ENCODE peak calls at places on chromosomes 13 and 19, in four cellular contexts. R is NCI-H1105 treated with DMSO at 0.1 percent for 48 hours, V is T-helper 17 cell, C is HFF-Myc. P is an unnamed sample.

GRCh38 chr19:8631425-8631819 is 989 bp downstream of the NFILZ start:
- DNase-seq in C (no peak), V (no peak), R (no peak), P (no peak)

GRCh38 chr13:99336750-99337149 is 29.6 kb upstream of the GPR183 start:
- DNase-seq in C (no peak), R (no peak), V (no peak), P (no peak)

GRCh38 chr19:44925114-44925891 is 10.9 kb downstream of the APOC1 start:
- DNase-seq in V (no peak), R (no peak), C (no peak), P (peak; percentile 85)

GRCh38 chr19:42253245-42254082 is 1.5 kb downstream of the ERF start:
- DNase-seq in R (no peak), V (peak; percentile 63), C (no peak), P (peak; percentile 92)

GRCh38 chr19:51422053-51422448 is 4.6 kb upstream of the SIGLEC10 start:
- DNase-seq in R (no peak), C (peak; percentile 35), V (peak; percentile 76), P (peak; percentile 99)

GRCh38 chr19:45171211-45171623 is 6.8 kb downstream of the TRAPPC6A start:
- DNase-seq in C (no peak), R (no peak), V (no peak), P (no peak)

GRCh38 chr19:45419396-45419795 is 4.3 kb downstream of the ERCC1 start:
- DNase-seq in R (no peak), C (no peak), V (no peak), P (peak; percentile 63)

GRCh38 chr13:97030705-97031452 is 36.6 kb upstream of the OXGR1 start:
- DNase-seq in R (peak; percentile 0), C (no peak), V (no peak), P (no peak)

GRCh38 chr13:97883356-97883755 is 70.1 kb upstream of the IPO5 start:
- DNase-seq in V (no peak), C (no peak), R (no peak), P (no peak)

GRCh38 chr19:18290250-18291018 is 9.0 kb upstream of the JUND start:
- DNase-seq in R (no peak), C (no peak), V (peak; percentile 68), P (peak; percentile 82)

GRCh38 chr19:19010551-19010950 is 22.8 kb downstream of the SUGP2 start:
- DNase-seq in R (no peak), V (no peak), C (no peak), P (no peak)

GRCh38 chr19:33442706-33443105 is 69.2 kb downstream of the CEBPG start:
- DNase-seq in C (no peak), V (no peak), R (no peak), P (no peak)